ENCODE peak calls at places on chromosomes 2 and 18, in four cellular contexts. P is neural progenitor cell, L is OCI-LY7, O is ovary. I is an unnamed sample.

GRCh38 chr2:44981714-44982108 is 27.5 kb downstream of the SIX2 start:
- DNase-seq in L (peak; percentile 87), O (peak; percentile 78), P (peak; percentile 89), I (no peak)

GRCh38 chr18:9878783-9879242 is 7.0 kb upstream of the TXNDC2 start:
- DNase-seq in P (no peak), O (no peak), L (no peak), I (no peak)

GRCh38 chr2:236749346-236749745 is 179.7 kb downstream of the ACKR3 start:
- DNase-seq in O (no peak), P (no peak), L (no peak), I (no peak)

GRCh38 chr2:38528008-38528442 is 74.7 kb downstream of the HNRNPLL start:
- DNase-seq in P (peak; percentile 78), L (peak; percentile 72), O (peak; percentile 53), I (no peak)

GRCh38 chr18:55419132-55419938 is 168.7 kb downstream of the TCF4 start:
- DNase-seq in L (no peak), O (no peak), P (peak; percentile 31), I (no peak)

GRCh38 chr2:220482751-220483150 is 855.3 kb downstream of the SLC4A3 start:
- DNase-seq in P (no peak), O (no peak), L (no peak), I (no peak)

GRCh38 chr2:149827585-149828156 is 240.1 kb upstream of the MMADHC start:
- DNase-seq in O (no peak), L (no peak), P (no peak), I (no peak)

GRCh38 chr2:172280820-172281454 is 146.4 kb upstream of the ITGA6 start:
- DNase-seq in L (peak; percentile 4), O (no peak), P (no peak), I (no peak)

GRCh38 chr18:48834421-48835011 is 116.2 kb downstream of the SMAD7 start:
- DNase-seq in P (no peak), L (peak; percentile 52), O (no peak), I (peak; percentile 58)

GRCh38 chr2:207088276-207088675 is 77.5 kb downstream of the KLF7 start:
- DNase-seq in O (no peak), P (no peak), L (no peak), I (no peak)

GRCh38 chr2:236512902-236513433 is 56.7 kb upstream of the ACKR3 start:
- DNase-seq in L (peak; percentile 86), O (peak; percentile 53), P (peak; percentile 71), I (no peak)

GRCh38 chr2:147808520-147808919 is 36.3 kb upstream of the ACVR2A start:
- DNase-seq in L (no peak), O (no peak), P (no peak), I (no peak)

GRCh38 chr2:149768320-149768799 is 180.8 kb upstream of the MMADHC start:
- DNase-seq in P (no peak), O (no peak), L (no peak), I (no peak)

GRCh38 chr18:74868461-74868860 is 270.8 kb downstream of the ZNF407 start:
- DNase-seq in L (no peak), P (no peak), O (no peak), I (no peak)

GRCh38 chr2:173028671-173029070 is 47.0 kb upstream of the MAP3K20 start:
- DNase-seq in L (no peak), O (no peak), P (no peak), I (peak; percentile 28)

GRCh38 chr2:30807249-30807648 is at the start of gene CAPN13:
- DNase-seq in L (no peak), O (no peak), P (peak; percentile 15), I (peak; percentile 74)

GRCh38 chr2:71256421-71256820 is 29.5 kb upstream of the PAIP2B start:
- DNase-seq in L (no peak), O (no peak), P (no peak), I (no peak)

GRCh38 chr18:79260510-79260909 is 135.2 kb upstream of the NFATC1 start:
- DNase-seq in O (no peak), P (no peak), L (peak; percentile 3), I (no peak)

GRCh38 chr2:164523726-164524125 is 97.6 kb downstream of the GRB14 start:
- DNase-seq in O (no peak), P (no peak), L (no peak), I (no peak)

GRCh38 chr2:71945133-71945959 is 202.3 kb downstream of the CYP26B1 start:
- DNase-seq in P (no peak), L (no peak), O (no peak), I (no peak)

GRCh38 chr2:130963849-130964793 is 127.4 kb downstream of the ARHGEF4 start:
- DNase-seq in P (peak; percentile 85), O (no peak), L (no peak), I (no peak)

GRCh38 chr18:54119524-54120019 is 104.9 kb downstream of the MBD2 start:
- DNase-seq in P (peak; percentile 73), O (no peak), L (peak; percentile 60), I (peak; percentile 53)

DNA sequence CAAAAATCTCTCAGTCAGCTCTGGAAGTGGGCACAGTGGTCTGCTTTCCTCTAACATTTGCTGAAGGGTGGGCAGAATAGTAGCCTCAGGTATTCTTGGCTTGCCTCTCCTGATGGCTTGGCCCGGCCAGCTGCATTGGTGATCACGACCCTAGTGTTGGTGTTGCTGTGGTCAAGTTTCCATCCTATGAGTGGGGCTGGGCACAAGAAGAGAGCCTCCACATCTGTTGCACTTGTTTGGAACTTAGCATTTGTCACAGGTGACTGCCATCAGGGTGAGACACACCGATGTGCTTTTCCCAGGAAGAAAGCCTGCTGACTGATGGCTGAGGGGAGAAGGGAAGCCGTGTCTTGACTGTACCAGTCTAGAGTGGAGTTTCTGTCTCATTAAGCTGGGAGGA is 33.1 kb upstream of the SNORC start:
- DNase-seq in P (no peak), L (no peak), O (no peak), I (no peak)
- H3K36me3 ChIP-seq in P (peaks cover 4% of the 10 kb centered on the region), L (peaks cover 75% of the 10 kb centered on the region), O (no peaks in the 10 kb centered on the region), I (peaks cover 4% of the 10 kb centered on the region)

GRCh38 chr2:217817466-217818292 is 185.1 kb downstream of the TNS1 start:
- DNase-seq in P (no peak), O (no peak), L (no peak), I (no peak)
- H3K36me3 ChIP-seq in P (no peaks in the 10 kb centered on the region), O (no peaks in the 10 kb centered on the region), L (no peaks in the 10 kb centered on the region), I (no peaks in the 10 kb centered on the region)

GRCh38 chr2:158778243-158778642 is 16.9 kb upstream of the DAPL1 start:
- DNase-seq in P (no peak), O (no peak), L (no peak), I (no peak)

GRCh38 chr2:158775273-158776027 is 19.7 kb upstream of the DAPL1 start:
- DNase-seq in P (no peak), L (no peak), O (no peak), I (no peak)

GRCh38 chr2:158776236-158776635 is 18.9 kb upstream of the DAPL1 start:
- DNase-seq in P (no peak), L (no peak), O (no peak), I (no peak)

GRCh38 chr2:158774663-158775062 is 20.5 kb upstream of the DAPL1 start:
- DNase-seq in P (no peak), L (no peak), O (no peak), I (no peak)

GRCh38 chr2:158777077-158777476 is 18.0 kb upstream of the DAPL1 start:
- DNase-seq in L (no peak), P (no peak), O (no peak), I (no peak)
- H3K36me3 ChIP-seq in L (no peaks in the 10 kb centered on the region), P (no peaks in the 10 kb centered on the region), O (no peaks in the 10 kb centered on the region), I (no peaks in the 10 kb centered on the region)

GRCh38 chr2:37100054-37100453 is 15.7 kb downstream of the GPATCH11 start:
- DNase-seq in L (no peak), O (no peak), P (no peak), I (no peak)

GRCh38 chr2:37110306-37111212 is 26.2 kb downstream of the GPATCH11 start:
- DNase-seq in L (no peak), P (no peak), O (no peak), I (no peak)

GRCh38 chr2:37109523-37109922 is 25.2 kb downstream of the GPATCH11 start:
- DNase-seq in L (no peak), O (no peak), P (no peak), I (no peak)

GRCh38 chr2:37105150-37105549 is 20.8 kb downstream of the GPATCH11 start:
- DNase-seq in L (no peak), O (no peak), P (no peak), I (no peak)
- H3K36me3 ChIP-seq in L (peaks cover 6% of the 10 kb centered on the region), O (no peaks in the 10 kb centered on the region), P (no peaks in the 10 kb centered on the region), I (no peaks in the 10 kb centered on the region)